ENCODE peak calls at places on chromosomes 7 and 10, in ten cellular contexts. G is cardiac fibroblast; U is kidney glomerular epithelial cell; C is activated T-cell treated with anti-CD3 and anti-CD28 coated beads, Interleukin-2, amount 50 U/mL, for 24 hours; L is WERI-Rb-1; B is ecto neural progenitor cell; M is upper lobe of right lung; J is astrocyte of the spinal cord; W is foreskin fibroblast; N is GM04503. X is an unnamed sample.

GRCh38 chr7:9625953-9626352 is 1192.5 kb downstream of the NXPH1 start:
- DNase-seq in G (no peak), U (no peak), C (no peak), L (no peak), B (no peak), M (no peak), J (no peak), W (no peak), N (no peak), X (no peak)

GRCh38 chr7:158512869-158513268 is 74.8 kb downstream of the PTPRN2 start:
- DNase-seq in G (no peak), U (no peak), C (no peak), L (no peak), B (no peak), M (no peak), J (no peak), W (no peak), N (no peak), X (no peak)

GRCh38 chr7:11212816-11213215 is 239.1 kb downstream of the PHF14 start:
- DNase-seq in G (peak; percentile 48), U (no peak), C (no peak), L (no peak), B (no peak), M (no peak), J (peak; percentile 18), W (no peak), N (peak; percentile 16), X (no peak)

GRCh38 chr7:111103678-111104274 is 12.8 kb downstream of the LRRN3 start:
- DNase-seq in G (no peak), U (no peak), C (no peak), L (no peak), B (no peak), M (no peak), J (no peak), W (no peak), N (no peak), X (no peak)

GRCh38 chr10:95513941-95514392 is 47.2 kb downstream of the SORBS1 start:
- DNase-seq in G (peak; percentile 42), U (peak; percentile 91), C (no peak), L (no peak), B (no peak), M (no peak), J (peak; percentile 68), W (peak; percentile 14), N (peak; percentile 25), X (no peak)

GRCh38 chr7:122092964-122093797 is 50.9 kb downstream of the AASS start:
- DNase-seq in G (peak; percentile 89), U (peak; percentile 70), C (peak; percentile 54), L (peak; percentile 73), B (peak; percentile 61), M (no peak), J (peak; percentile 82), W (peak; percentile 58), N (peak; percentile 16), X (peak; percentile 76)

GRCh38 chr10:121085386-121085785 is 234.2 kb downstream of the WDR11 start:
- DNase-seq in G (no peak), U (no peak), C (no peak), L (no peak), B (no peak), M (no peak), J (no peak), W (no peak), N (no peak), X (no peak)

GRCh38 chr7:16638282-16639265 is 7.0 kb downstream of the ANKMY2 start:
- DNase-seq in G (no peak), U (no peak), C (no peak), L (no peak), B (no peak), M (no peak), J (no peak), W (no peak), N (no peak), X (no peak)

GRCh38 chr7:39153113-39153512 is 175.4 kb downstream of the POU6F2 start:
- DNase-seq in G (no peak), U (no peak), C (no peak), L (no peak), B (no peak), M (no peak), J (no peak), W (no peak), N (no peak), X (no peak)

GRCh38 chr7:106514887-106515286 is 146.1 kb downstream of the CCDC71L start:
- DNase-seq in G (no peak), U (no peak), C (no peak), L (no peak), B (no peak), M (no peak), J (no peak), W (peak; percentile 21), N (no peak), X (no peak)

GRCh38 chr10:128017825-128018224 is 108.4 kb downstream of the MKI67 start:
- DNase-seq in G (no peak), U (no peak), C (no peak), L (no peak), B (no peak), M (no peak), J (no peak), W (no peak), N (no peak), X (peak; percentile 38)

GRCh38 chr10:79311581-79312407 is 35.5 kb upstream of the PPIF start:
- DNase-seq in G (no peak), U (no peak), C (no peak), L (no peak), B (no peak), M (no peak), J (no peak), W (no peak), N (no peak), X (no peak)

GRCh38 chr10:126062132-126063032 is 166.0 kb downstream of the FANK1 start:
- DNase-seq in G (peak; percentile 99), U (peak; percentile 95), C (no peak), L (no peak), B (no peak), M (peak; percentile 78), J (peak; percentile 98), W (peak; percentile 96), N (peak; percentile 92), X (no peak)

GRCh38 chr10:79381804-79382221 is 34.5 kb downstream of the PPIF start:
- DNase-seq in G (peak; percentile 91), U (peak; percentile 70), C (no peak), L (peak; percentile 4), B (peak; percentile 41), M (peak; percentile 65), J (peak; percentile 94), W (peak; percentile 84), N (peak; percentile 81), X (peak; percentile 50)

GRCh38 chr7:36155811-36156361 is 2.8 kb downstream of the EEPD1 start:
- DNase-seq in G (no peak), U (no peak), C (no peak), L (no peak), B (no peak), M (no peak), J (peak; percentile 56), W (no peak), N (peak; percentile 21), X (no peak)

GRCh38 chr10:103645141-103646054 is 151.9 kb downstream of the NEURL1 start:
- DNase-seq in G (peak; percentile 98), U (no peak), C (no peak), L (no peak), B (no peak), M (peak; percentile 75), J (peak; percentile 86), W (peak; percentile 99), N (peak; percentile 98), X (no peak)

GRCh38 chr10:15504101-15504840 is 133.2 kb upstream of the FAM171A1 start:
- DNase-seq in G (peak; percentile 47), U (no peak), C (no peak), L (no peak), B (no peak), M (no peak), J (peak; percentile 82), W (no peak), N (peak; percentile 34), X (no peak)

GRCh38 chr7:128167316-128167691 is 73.8 kb upstream of the LEP start:
- DNase-seq in G (peak; percentile 48), U (peak; percentile 35), C (peak; percentile 39), L (peak; percentile 69), B (peak; percentile 56), M (no peak), J (peak; percentile 77), W (peak; percentile 36), N (no peak), X (peak; percentile 60)

GRCh38 chr7:117248810-117249209 is 74.0 kb downstream of the WNT2 start:
- DNase-seq in G (no peak), U (no peak), C (no peak), L (no peak), B (no peak), M (no peak), J (no peak), W (no peak), N (no peak), X (no peak)

GRCh38 chr10:123149568-123150228 is 1.8 kb downstream of the HMX2 start:
- DNase-seq in G (no peak), U (peak; percentile 16), C (peak; percentile 80), L (peak; percentile 32), B (peak; percentile 74), M (peak; percentile 70), J (no peak), W (peak; percentile 45), N (no peak), X (peak; percentile 81)